ENCODE peak calls at places on chromosome 14, in nine cellular contexts. H is fibroblast of pulmonary artery; B is HTR-8/SVneo; A is glutamatergic neuron; K is sciatic nerve; Q is GM19239; C is heart right ventricle; X is stimulated activated CD8-positive, alpha-beta memory T cell treated with anti-CD3 and anti-CD28 coated beads, Interleukin-4, amount 100 ng/mL, for 24 hours; G is HCEC 1CT. M is an unnamed sample.
A peak's percentile ranks its signal among the peaks of the same experiment; 100 is the strongest.

GRCh38 chr14:49598182-49598478 is 610 bp upstream of the LRR1 start:
- DNase-seq in H (no peak), G (no peak), K (no peak), A (peak; percentile 28), Q (no peak), C (no peak), X (no peak), B (no peak), M (no peak)

GRCh38 chr14:63032056-63032455 is 13.2 kb downstream of the KCNH5 start:
- DNase-seq in K (no peak), C (no peak), G (no peak), A (no peak), B (no peak), Q (no peak), H (no peak), X (no peak), M (no peak)

GRCh38 chr14:32073537-32074189 is 3.4 kb upstream of the ARHGAP5 start:
- DNase-seq in A (no peak), B (peak; percentile 73), G (peak; percentile 78), H (peak; percentile 91), Q (peak; percentile 39), K (no peak), X (no peak), C (no peak), M (peak; percentile 46)

GRCh38 chr14:84468153-84468552 is 1061.8 kb upstream of the FLRT2 start:
- DNase-seq in Q (no peak), B (no peak), K (no peak), X (no peak), H (no peak), C (no peak), G (no peak), A (no peak), M (no peak)

GRCh38 chr14:68627050-68627867 is 165.6 kb downstream of the ZFP36L1 start:
- DNase-seq in G (no peak), X (no peak), A (no peak), H (no peak), C (no peak), Q (no peak), B (no peak), K (no peak), M (peak; percentile 93)

GRCh38 chr14:57963071-57963470 is 97.2 kb upstream of the SLC35F4 start:
- DNase-seq in Q (no peak), X (no peak), A (no peak), B (no peak), K (no peak), G (no peak), C (no peak), H (no peak), M (no peak)

GRCh38 chr14:68939893-68940613 is 39.0 kb downstream of the ACTN1 start:
- DNase-seq in C (peak; percentile 74), A (peak; percentile 56), H (peak; percentile 98), B (peak; percentile 96), Q (no peak), G (peak; percentile 96), K (peak; percentile 68), X (no peak), M (peak; percentile 78)

GRCh38 chr14:99331796-99332195 is 59.8 kb upstream of the BCL11B start:
- DNase-seq in X (no peak), B (no peak), A (no peak), Q (no peak), G (no peak), C (no peak), K (no peak), H (no peak), M (no peak)

GRCh38 chr14:106318700-106319099 is 792.3 kb downstream of the TMEM121 start:
- DNase-seq in Q (peak; percentile 36), X (peak; percentile 30), B (no peak), G (no peak), C (no peak), H (no peak), A (no peak), K (no peak), M (no peak)

GRCh38 chr14:106848330-106849121 is 1322.1 kb downstream of the TMEM121 start:
- DNase-seq in C (no peak), Q (no peak), X (no peak), G (peak; percentile 35), K (no peak), H (no peak), A (no peak), B (no peak), M (no peak)

M was measured in left lobe of liver.